ENCODE peak calls at places on chromosome 21, in eight cellular contexts. W is Peyer's patch, H is K562, A is IMR-90, T is OCI-LY7, S is adrenal gland, C is spleen, M is adipocyte. D is an unnamed sample.
A peak's percentile ranks its signal among the peaks of the same experiment; 100 is the strongest.

GRCh38 chr21:23900727-23901126 is 1706.6 kb downstream of the MRPL39 start:
- DNase-seq in C (no peak), H (no peak), W (no peak), T (no peak), M (no peak), A (no peak), S (no peak), D (no peak)

GRCh38 chr21:28671549-28672195 is 321.0 kb downstream of the LTN1 start:
- DNase-seq in M (no peak), H (no peak), C (no peak), S (no peak), T (no peak), W (no peak), A (no peak), D (no peak)

GRCh38 chr21:27647921-27648320 is 681.0 kb upstream of the ADAMTS5 start:
- DNase-seq in C (no peak), A (no peak), H (no peak), S (no peak), T (no peak), M (no peak), W (no peak), D (no peak)

GRCh38 chr21:46500224-46500861 is 41.7 kb downstream of the DIP2A start:
- DNase-seq in M (no peak), T (no peak), A (peak; percentile 40), W (no peak), S (no peak), H (peak; percentile 42), C (no peak), D (peak; percentile 14)

GRCh38 chr21:46362946-46363345 is 39.0 kb downstream of the PCNT start:
- DNase-seq in T (no peak), W (no peak), S (peak; percentile 73), A (no peak), C (no peak), H (no peak), M (no peak), D (no peak)

GRCh38 chr21:21897275-21897883 is 899.2 kb downstream of the NCAM2 start:
- DNase-seq in H (no peak), S (no peak), C (no peak), A (no peak), M (peak; percentile 14), T (no peak), W (no peak), D (no peak)

GRCh38 chr21:34715518-34715917 is 46.7 kb downstream of the CLIC6 start:
- DNase-seq in T (no peak), A (no peak), C (no peak), W (no peak), H (no peak), M (no peak), S (no peak), D (no peak)

GRCh38 chr21:45976666-45977335 is 4.8 kb upstream of the COL6A1 start:
- DNase-seq in M (no peak), T (no peak), H (no peak), A (no peak), C (no peak), S (no peak), W (no peak), D (no peak)

GRCh38 chr21:34892196-34892595 is 156.9 kb downstream of the RUNX1 start:
- DNase-seq in S (no peak), T (no peak), A (peak; percentile 45), W (no peak), H (no peak), M (peak; percentile 62), C (no peak), D (peak; percentile 17)

GRCh38 chr21:42406201-42406601 is 2.5 kb downstream of the UBASH3A start:
- DNase-seq in A (no peak), W (no peak), C (peak; percentile 72), M (no peak), H (no peak), S (no peak), T (peak; percentile 13), D (peak; percentile 64)

GRCh38 chr21:37974081-37974480 is 57.8 kb upstream of the KCNJ6 start:
- DNase-seq in A (peak; percentile 1), W (no peak), T (no peak), S (no peak), H (no peak), M (no peak), C (no peak), D (no peak)

GRCh38 chr21:36992671-36993070 is 13.8 kb upstream of the RIPPLY3 start:
- DNase-seq in W (no peak), A (no peak), T (no peak), S (no peak), C (no peak), M (no peak), H (no peak), D (no peak)

GRCh38 chr21:37915941-37916794 is at the start of gene KCNJ6:
- DNase-seq in T (no peak), A (peak; percentile 52), C (no peak), H (peak; percentile 51), M (peak; percentile 85), S (peak; percentile 23), W (no peak), D (no peak)

GRCh38 chr21:34579411-34579810 is 35.5 kb downstream of the RCAN1 start:
- DNase-seq in C (no peak), W (no peak), M (peak; percentile 50), A (peak; percentile 86), T (no peak), S (no peak), H (no peak), D (no peak)

GRCh38 chr21:35423694-35424093 is 374.6 kb upstream of the RUNX1 start:
- DNase-seq in M (no peak), H (no peak), T (no peak), S (no peak), C (no peak), W (no peak), A (peak; percentile 76), D (no peak)

GRCh38 chr21:46667735-46668380 is 32.4 kb downstream of the PRMT2 start:
- DNase-seq in H (no peak), S (no peak), W (no peak), C (no peak), A (peak; percentile 17), T (no peak), M (peak; percentile 64), D (no peak)

GRCh38 chr21:37914211-37914900 is 1.9 kb downstream of the KCNJ6 start:
- DNase-seq in W (no peak), C (no peak), M (peak; percentile 43), S (no peak), T (no peak), H (peak; percentile 32), A (peak; percentile 22), D (no peak)

GRCh38 chr21:28426545-28426944 is 566.1 kb downstream of the LTN1 start:
- DNase-seq in H (no peak), S (no peak), T (no peak), W (no peak), C (no peak), M (no peak), A (peak; percentile 32), D (no peak)

GRCh38 chr21:26199471-26199870 is 28.9 kb upstream of the APP start:
- DNase-seq in S (no peak), W (no peak), M (peak; percentile 79), H (no peak), C (no peak), T (no peak), A (peak; percentile 82), D (no peak)

GRCh38 chr21:33991091-33991490 is 75.5 kb upstream of the ATP5PO start:
- DNase-seq in A (no peak), M (no peak), T (no peak), H (no peak), C (no peak), W (no peak), S (no peak), D (no peak)

GRCh38 chr21:29096619-29097018 is 23.2 kb upstream of the CCT8 start:
- DNase-seq in M (no peak), S (no peak), C (no peak), T (no peak), H (no peak), W (no peak), A (no peak), D (no peak)

GRCh38 chr21:44419679-44420078 is 35.6 kb upstream of the LRRC3 start:
- DNase-seq in H (no peak), W (no peak), A (no peak), S (no peak), C (peak; percentile 4), T (no peak), M (no peak), D (no peak)
- H3K9me3 ChIP-seq in H (peaks cover 3% of the 10 kb centered on the region), W (no peaks in the 10 kb centered on the region), A (peaks cover 34% of the 10 kb centered on the region), S (no peaks in the 10 kb centered on the region), C (no peaks in the 10 kb centered on the region), T (no peaks in the 10 kb centered on the region), M (no peaks in the 10 kb centered on the region), D (no peaks in the 10 kb centered on the region)

GRCh38 chr21:32475162-32475812 is 62.8 kb downstream of the EVA1C start:
- DNase-seq in C (no peak), A (peak; percentile 66), H (no peak), M (peak; percentile 60), S (no peak), T (no peak), W (no peak), D (no peak)
- H3K4me3 ChIP-seq in C (no peak overlapping the region), A (no peak overlapping the region), H (no peak overlapping the region), M (peak overlapping the region; percentile 68), S (no peak overlapping the region), T (no peak overlapping the region), W (no peak overlapping the region), D (no peak overlapping the region)

DNA sequence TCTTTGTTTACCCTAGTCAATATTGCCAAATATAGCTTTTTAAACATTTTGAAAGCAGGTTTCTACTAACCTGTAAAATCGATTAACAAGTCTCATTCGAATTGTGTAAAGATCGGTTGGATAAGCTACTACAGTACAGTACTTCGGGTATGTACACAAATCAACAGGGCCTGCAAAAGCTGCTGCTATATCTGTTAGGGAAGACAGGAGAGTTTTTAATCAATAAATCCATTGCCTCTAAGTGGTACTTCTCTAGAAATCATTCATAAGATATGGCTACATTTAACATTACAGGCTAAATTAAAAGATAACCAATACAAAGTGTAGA is 34.8 kb upstream of the PSMG1 start:
- DNase-seq in A (no peak), C (no peak), S (no peak), M (no peak), T (no peak), W (no peak), H (no peak), D (no peak)
- H3K4me1 ChIP-seq in A (no peaks in the 10 kb centered on the region), C (no peaks in the 10 kb centered on the region), S (no peaks in the 10 kb centered on the region), M (no peaks in the 10 kb centered on the region), T (no peaks in the 10 kb centered on the region), W (no peaks in the 10 kb centered on the region), H (no peaks in the 10 kb centered on the region), D (no peaks in the 10 kb centered on the region)

GRCh38 chr21:44844256-44844655 is 26.4 kb upstream of the SUMO3 start:
- DNase-seq in C (no peak), S (peak; percentile 10), T (no peak), H (no peak), A (no peak), W (no peak), M (no peak), D (no peak)

GRCh38 chr21:44846485-44847260 is 26.8 kb downstream of the PTTG1IP start:
- DNase-seq in T (no peak), C (peak; percentile 87), H (no peak), A (peak; percentile 35), S (peak; percentile 62), M (peak; percentile 19), W (peak; percentile 75), D (peak; percentile 29)

GRCh38 chr21:44845418-44846200 is 27.7 kb upstream of the SUMO3 start:
- DNase-seq in C (peak; percentile 89), H (peak; percentile 97), S (peak; percentile 57), M (peak; percentile 64), W (peak; percentile 73), T (peak; percentile 21), A (peak; percentile 24), D (peak; percentile 33)

GRCh38 chr21:44847261-44848056 is 26.0 kb downstream of the PTTG1IP start:
- DNase-seq in M (no peak), A (no peak), C (no peak), S (peak; percentile 14), W (peak; percentile 48), H (no peak), T (no peak), D (no peak)

GRCh38 chr21:44846201-44846484 is 27.3 kb downstream of the PTTG1IP start:
- DNase-seq in T (no peak), W (no peak), H (no peak), C (no peak), S (no peak), A (no peak), M (no peak), D (no peak)
- H3K9me3 ChIP-seq in T (no peaks in the 10 kb centered on the region), W (no peaks in the 10 kb centered on the region), H (no peaks in the 10 kb centered on the region), C (no peaks in the 10 kb centered on the region), S (no peaks in the 10 kb centered on the region), A (no peaks in the 10 kb centered on the region), M (no peaks in the 10 kb centered on the region), D (no peaks in the 10 kb centered on the region)

D was measured in CD4-positive, alpha-beta memory T cell.